ENCODE peak calls at places on chromosomes 7 and 10, in four cellular contexts. B is right lobe of liver, V is HCT116, Q is cardiac muscle cell. J is an unnamed sample.

GRCh38 chr7:36570508-36571219 is 153.6 kb downstream of the AOAH start:
- DNase-seq in B (no peak), V (no peak), Q (no peak), J (no peak)

GRCh38 chr10:32340596-32341180 is 6.3 kb downstream of the EPC1 start:
- DNase-seq in B (no peak), V (no peak), Q (no peak), J (no peak)

GRCh38 chr10:85145966-85146365 is 817.6 kb downstream of the CCSER2 start:
- DNase-seq in B (peak; percentile 76), V (no peak), Q (no peak), J (no peak)

GRCh38 chr7:72405389-72405788 is 6.7 kb downstream of the CALN1 start:
- DNase-seq in B (no peak), V (no peak), Q (no peak), J (no peak)

GRCh38 chr7:142188846-142189245 is 69.0 kb downstream of the PRSS58 start:
- DNase-seq in B (no peak), V (peak; percentile 16), Q (no peak), J (no peak)

GRCh38 chr7:73577627-73578341 is 595 bp downstream of the TBL2 start:
- DNase-seq in B (peak; percentile 47), V (no peak), Q (no peak), J (no peak)

GRCh38 chr7:67311901-67312300 is 315.3 kb downstream of the TYW1 start:
- DNase-seq in B (no peak), V (no peak), Q (no peak), J (peak; percentile 68)

GRCh38 chr7:28530175-28531142 is 118.1 kb downstream of the CREB5 start:
- DNase-seq in B (no peak), V (no peak), Q (peak; percentile 35), J (no peak)

GRCh38 chr10:34213193-34213804 is 601.8 kb downstream of the PARD3 start:
- DNase-seq in B (no peak), V (no peak), Q (no peak), J (no peak)

GRCh38 chr10:550665-551460 is 138.6 kb downstream of the DIP2C start:
- DNase-seq in B (no peak), V (no peak), Q (no peak), J (no peak)
- H3K36me3 ChIP-seq in B (no peaks in the 10 kb centered on the region), V (no peaks in the 10 kb centered on the region), Q (no peaks in the 10 kb centered on the region), J (no peaks in the 10 kb centered on the region)

GRCh38 chr7:76334320-76334967 is 24.3 kb downstream of the YWHAG start:
- DNase-seq in B (no peak), V (no peak), Q (no peak), J (no peak)
- H3K36me3 ChIP-seq in B (no peaks in the 10 kb centered on the region), V (peaks cover 14% of the 10 kb centered on the region), Q (peaks cover 2% of the 10 kb centered on the region), J (peaks cover 37% of the 10 kb centered on the region)

DNA sequence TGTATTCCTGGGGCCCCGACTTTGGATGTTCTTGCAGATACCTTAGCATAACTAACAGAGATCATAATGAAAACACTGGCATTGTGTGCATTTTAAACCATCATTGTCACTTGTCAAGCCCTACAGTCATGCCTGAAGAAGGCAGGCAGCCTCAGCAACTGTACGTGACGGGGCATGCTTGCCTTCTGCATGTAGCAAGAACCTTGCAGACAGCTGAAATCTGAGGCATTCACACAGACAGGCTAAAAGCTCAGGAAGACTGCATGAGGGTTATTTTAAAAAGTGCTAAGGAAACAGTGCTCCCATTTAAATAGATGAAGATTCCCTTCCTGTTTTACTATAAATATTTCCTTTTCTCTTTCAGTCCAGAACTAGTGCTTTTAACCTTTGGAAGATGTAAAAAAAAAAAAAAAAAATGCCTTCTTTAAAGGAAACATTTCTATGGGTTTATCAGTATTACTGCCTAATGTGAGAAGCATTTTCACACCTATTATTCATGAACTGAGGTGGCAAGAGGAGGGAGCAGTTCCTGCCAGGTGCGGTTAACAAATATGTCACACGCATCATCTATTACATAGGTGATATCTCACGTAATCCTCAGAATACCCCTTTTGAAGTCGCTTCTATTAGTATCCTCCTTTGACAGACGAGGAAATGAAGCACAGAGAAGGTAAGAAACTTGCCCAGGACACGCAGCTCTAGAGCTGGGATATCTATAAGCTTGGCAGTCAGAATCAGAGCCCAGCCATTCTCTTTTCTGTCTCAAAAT is 88.1 kb downstream of the PRKCQ start:
- DNase-seq in B (no peak), V (no peak), Q (no peak), J (no peak)
- H3K36me3 ChIP-seq in B (no peaks in the 10 kb centered on the region), V (no peaks in the 10 kb centered on the region), Q (no peaks in the 10 kb centered on the region), J (no peaks in the 10 kb centered on the region)

DNA sequence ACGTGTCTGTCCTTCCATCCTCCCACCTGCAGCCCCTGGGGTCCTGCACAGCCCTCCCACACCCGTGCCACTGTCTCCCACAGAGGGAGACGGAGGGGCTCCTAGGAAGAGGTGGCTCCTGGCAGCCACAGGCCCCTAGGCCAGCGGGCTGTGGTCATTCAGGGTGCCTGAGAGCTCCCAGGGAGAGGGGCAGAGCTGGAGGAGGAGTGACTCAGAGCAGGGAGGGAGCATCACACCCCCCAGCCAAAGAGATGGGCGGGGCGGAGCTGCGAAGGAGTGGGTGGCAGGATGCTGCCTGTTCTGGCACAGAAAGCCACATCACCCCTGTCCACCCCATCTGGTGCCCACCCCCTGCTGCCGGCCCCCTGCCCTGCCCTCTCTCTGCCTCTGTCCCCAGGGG is 50.5 kb downstream of the STK32C start:
- DNase-seq in B (no peak), V (no peak), Q (no peak), J (peak; percentile 25)
- H3K36me3 ChIP-seq in B (no peaks in the 10 kb centered on the region), V (no peaks in the 10 kb centered on the region), Q (no peaks in the 10 kb centered on the region), J (no peaks in the 10 kb centered on the region)

GRCh38 chr7:89377219-89377618 is 581.7 kb upstream of the TEX47 start:
- DNase-seq in B (no peak), V (no peak), Q (no peak), J (no peak)
- H3K36me3 ChIP-seq in B (no peaks in the 10 kb centered on the region), V (no peaks in the 10 kb centered on the region), Q (no peaks in the 10 kb centered on the region), J (no peaks in the 10 kb centered on the region)

DNA sequence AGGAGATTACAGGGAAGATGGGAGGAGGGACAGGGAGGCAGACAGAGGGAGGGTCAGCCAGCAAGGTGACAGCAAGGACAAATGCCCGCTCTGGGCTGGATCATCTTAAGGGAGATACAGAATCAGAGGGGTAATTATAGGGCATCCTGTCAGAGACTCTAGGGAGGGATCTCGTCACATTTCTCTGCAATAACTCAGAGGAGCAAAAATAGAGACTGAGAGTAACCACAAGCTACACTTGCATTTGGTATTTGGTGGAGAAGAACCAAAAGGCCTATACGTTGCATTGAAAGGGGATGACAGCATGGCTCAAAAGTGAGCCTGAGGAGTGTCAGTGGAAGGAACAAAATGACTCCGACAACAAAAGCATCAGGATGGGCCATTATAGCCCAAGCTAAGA is 430.3 kb upstream of the VSTM2A start:
- DNase-seq in B (no peak), V (no peak), Q (no peak), J (no peak)
- H3K36me3 ChIP-seq in B (no peaks in the 10 kb centered on the region), V (no peaks in the 10 kb centered on the region), Q (no peaks in the 10 kb centered on the region), J (no peaks in the 10 kb centered on the region)

GRCh38 chr7:55158541-55158940 is 139.7 kb downstream of the EGFR start:
- DNase-seq in B (no peak), V (no peak), Q (no peak), J (peak; percentile 53)
- H3K36me3 ChIP-seq in B (no peaks in the 10 kb centered on the region), V (peaks cover 28% of the 10 kb centered on the region), Q (no peaks in the 10 kb centered on the region), J (peaks cover 81% of the 10 kb centered on the region)

DNA sequence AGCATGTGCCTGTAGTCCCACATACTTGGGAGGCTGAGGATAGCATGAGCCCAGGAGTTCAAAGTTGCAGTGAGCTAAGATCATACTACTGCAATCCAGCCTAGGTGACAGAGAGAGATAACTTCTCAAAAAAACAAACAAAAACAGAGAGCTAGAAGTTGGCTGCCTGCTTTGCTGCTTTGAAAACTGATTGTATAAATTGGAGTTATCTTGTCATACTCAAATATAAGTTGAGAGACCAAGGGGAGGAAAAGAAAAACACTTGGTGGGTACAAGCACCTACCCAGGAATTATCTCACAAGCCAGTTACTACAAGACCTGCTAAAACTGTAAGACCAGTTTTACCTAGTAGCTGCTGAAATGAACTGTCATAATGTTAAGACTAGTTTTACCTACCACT is 112.5 kb upstream of the SKAP2 start:
- DNase-seq in B (no peak), V (no peak), Q (no peak), J (no peak)
- H3K36me3 ChIP-seq in B (no peaks in the 10 kb centered on the region), V (no peaks in the 10 kb centered on the region), Q (no peaks in the 10 kb centered on the region), J (no peaks in the 10 kb centered on the region)

DNA sequence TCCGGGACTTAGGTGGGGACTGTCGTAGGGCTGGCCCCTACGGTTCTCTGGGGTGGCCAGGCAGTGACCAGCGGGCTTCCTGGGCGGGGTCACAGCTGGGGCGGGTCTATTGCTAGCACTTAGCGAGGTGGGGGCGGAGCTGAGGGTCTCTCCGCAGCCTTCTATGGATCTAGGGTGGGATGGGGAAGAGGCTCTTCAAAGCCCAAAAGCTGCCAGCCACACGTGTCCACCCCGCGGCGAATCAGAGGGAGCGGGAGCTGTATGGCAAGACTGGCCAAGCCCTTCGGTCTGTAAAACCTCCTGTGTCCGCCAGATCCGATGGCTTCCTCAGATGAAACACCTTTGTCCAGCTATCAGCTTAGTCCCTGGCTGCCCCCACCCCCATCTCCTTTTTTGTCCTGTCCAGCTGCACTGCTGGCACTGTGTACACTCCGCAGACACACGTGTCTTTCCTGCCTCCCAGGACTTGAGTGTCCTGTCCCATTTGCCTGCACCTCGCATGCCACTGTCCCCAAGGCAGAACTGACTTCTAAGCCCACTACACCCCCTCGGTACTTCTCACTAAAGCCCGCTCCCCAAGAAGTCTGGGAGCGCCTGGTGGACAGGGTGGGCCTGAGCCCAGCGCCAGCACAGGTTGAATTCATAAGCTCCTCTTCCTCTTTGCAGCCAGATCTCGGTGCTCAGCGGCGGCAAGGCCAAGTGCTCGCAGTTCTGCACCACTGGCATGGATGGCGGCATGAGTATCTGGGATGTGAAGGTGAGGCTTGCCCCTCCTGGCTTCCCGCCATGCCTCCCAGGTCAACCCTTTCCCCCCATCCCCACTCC is 14.8 kb downstream of the PDAP1 start:
- DNase-seq in B (no peak), V (no peak), Q (peak; percentile 94), J (no peak)
- H3K36me3 ChIP-seq in B (no peaks in the 10 kb centered on the region), V (peaks cover 24% of the 10 kb centered on the region), Q (peaks cover 13% of the 10 kb centered on the region), J (peaks cover 93% of the 10 kb centered on the region)

GRCh38 chr10:11931038-11931437 is 107.9 kb downstream of the PROSER2 start:
- DNase-seq in B (no peak), V (no peak), Q (no peak), J (no peak)
- H3K36me3 ChIP-seq in B (no peaks in the 10 kb centered on the region), V (peaks cover 23% of the 10 kb centered on the region), Q (peaks cover 55% of the 10 kb centered on the region), J (peaks cover 50% of the 10 kb centered on the region)